ENCODE peak calls at places on chromosomes 7 and 10, in ten cellular contexts. M, L, C, R, X, K, S, W, E and F are unnamed samples.

GRCh38 chr10:5314866-5315265 is 49.9 kb upstream of the UCN3 start:
- DNase-seq in M (no peak), W (no peak), C (no peak), E (no peak), R (no peak), X (no peak), L (no peak), S (no peak), K (no peak), F (no peak)

GRCh38 chr7:76220185-76221057 is 18.7 kb downstream of the SRRM3 start:
- DNase-seq in C (peak), S (peak), W (peak), K (peak), E (no peak), R (peak), X (peak), M (peak), L (no peak), F (peak)

GRCh38 chr7:141511370-141512335 is 39.6 kb upstream of the AGK start:
- DNase-seq in C (no peak), L (no peak), E (peak), K (peak), S (no peak), W (no peak), M (no peak), X (peak), R (no peak), F (peak)

GRCh38 chr7:105887569-105888199 is 11.3 kb upstream of the ATXN7L1 start:
- DNase-seq in R (no peak), L (no peak), M (no peak), W (no peak), E (no peak), X (no peak), S (no peak), C (no peak), K (no peak), F (no peak)

GRCh38 chr7:155122831-155123230 is 52.7 kb downstream of the HTR5A start:
- DNase-seq in S (no peak), R (no peak), M (no peak), E (no peak), L (no peak), X (no peak), K (no peak), C (no peak), W (no peak), F (no peak)

GRCh38 chr7:8605227-8605626 is 171.8 kb downstream of the NXPH1 start:
- DNase-seq in E (no peak), S (no peak), M (no peak), W (no peak), X (no peak), R (no peak), L (no peak), C (no peak), K (no peak), F (no peak)

GRCh38 chr10:1177936-1178335 is 121.8 kb downstream of the WDR37 start:
- DNase-seq in W (no peak), C (no peak), K (no peak), X (no peak), S (no peak), L (no peak), M (peak), E (no peak), R (no peak), F (no peak)

GRCh38 chr7:47304727-47305719 is 276.9 kb downstream of the TNS3 start:
- DNase-seq in X (no peak), C (no peak), R (no peak), L (no peak), M (no peak), W (no peak), K (no peak), S (no peak), E (peak), F (no peak)

GRCh38 chr7:32223721-32224120 is 153.5 kb upstream of the PDE1C start:
- DNase-seq in K (no peak), M (no peak), S (no peak), X (no peak), E (no peak), L (no peak), C (no peak), R (peak), W (no peak), F (peak)

GRCh38 chr10:32940321-32941264 is 17.4 kb downstream of the ITGB1 start:
- DNase-seq in R (no peak), W (no peak), E (no peak), K (no peak), M (no peak), C (no peak), S (peak), L (no peak), X (no peak), F (no peak)

GRCh38 chr7:5424689-5425506 is 1.3 kb upstream of the TNRC18 start:
- DNase-seq in C (peak), M (no peak), E (peak), S (no peak), W (peak), K (peak), R (peak), L (no peak), X (peak), F (no peak)

GRCh38 chr10:6014241-6014761 is 37.0 kb upstream of the IL15RA start:
- DNase-seq in S (peak), C (no peak), M (no peak), X (peak), W (peak), E (peak), L (peak), R (peak), K (peak), F (peak)

GRCh38 chr10:77927343-77928256 is 1.0 kb upstream of the DLG5 start:
- DNase-seq in L (no peak), W (no peak), X (no peak), S (no peak), E (no peak), R (peak), K (no peak), M (no peak), C (peak), F (no peak)

GRCh38 chr7:74017122-74017521 is 10.9 kb upstream of the ELN start:
- DNase-seq in K (no peak), X (no peak), L (no peak), M (no peak), S (no peak), R (no peak), C (no peak), W (no peak), E (no peak), F (no peak)

GRCh38 chr7:1505731-1506550 is 1.8 kb upstream of the INTS1 start:
- DNase-seq in E (no peak), K (no peak), X (no peak), R (peak), M (no peak), L (no peak), W (peak), S (peak), C (no peak), F (no peak)

GRCh38 chr10:107966817-107967216 is 802.3 kb upstream of the SORCS1 start:
- DNase-seq in L (no peak), E (no peak), R (peak), M (no peak), W (no peak), C (no peak), X (no peak), S (no peak), K (peak), F (peak)

GRCh38 chr7:110386006-110386405 is 704.9 kb upstream of the LRRN3 start:
- DNase-seq in C (no peak), R (peak), E (no peak), W (no peak), X (no peak), L (no peak), S (no peak), K (no peak), M (no peak), F (peak)

GRCh38 chr10:119284679-119285096 is 77.3 kb downstream of the GRK5 start:
- DNase-seq in C (peak), W (no peak), E (no peak), X (no peak), R (no peak), S (no peak), L (no peak), K (no peak), M (no peak), F (no peak)

GRCh38 chr10:103919648-103920025 is 1.7 kb upstream of the STN1 start:
- DNase-seq in S (no peak), E (no peak), C (no peak), M (no peak), L (no peak), X (no peak), W (no peak), R (no peak), K (no peak), F (peak)

GRCh38 chr7:112125250-112125649 is 80.9 kb downstream of the DOCK4 start:
- DNase-seq in R (no peak), W (no peak), E (no peak), K (no peak), L (no peak), S (no peak), M (no peak), X (no peak), C (no peak), F (no peak)

DNA sequence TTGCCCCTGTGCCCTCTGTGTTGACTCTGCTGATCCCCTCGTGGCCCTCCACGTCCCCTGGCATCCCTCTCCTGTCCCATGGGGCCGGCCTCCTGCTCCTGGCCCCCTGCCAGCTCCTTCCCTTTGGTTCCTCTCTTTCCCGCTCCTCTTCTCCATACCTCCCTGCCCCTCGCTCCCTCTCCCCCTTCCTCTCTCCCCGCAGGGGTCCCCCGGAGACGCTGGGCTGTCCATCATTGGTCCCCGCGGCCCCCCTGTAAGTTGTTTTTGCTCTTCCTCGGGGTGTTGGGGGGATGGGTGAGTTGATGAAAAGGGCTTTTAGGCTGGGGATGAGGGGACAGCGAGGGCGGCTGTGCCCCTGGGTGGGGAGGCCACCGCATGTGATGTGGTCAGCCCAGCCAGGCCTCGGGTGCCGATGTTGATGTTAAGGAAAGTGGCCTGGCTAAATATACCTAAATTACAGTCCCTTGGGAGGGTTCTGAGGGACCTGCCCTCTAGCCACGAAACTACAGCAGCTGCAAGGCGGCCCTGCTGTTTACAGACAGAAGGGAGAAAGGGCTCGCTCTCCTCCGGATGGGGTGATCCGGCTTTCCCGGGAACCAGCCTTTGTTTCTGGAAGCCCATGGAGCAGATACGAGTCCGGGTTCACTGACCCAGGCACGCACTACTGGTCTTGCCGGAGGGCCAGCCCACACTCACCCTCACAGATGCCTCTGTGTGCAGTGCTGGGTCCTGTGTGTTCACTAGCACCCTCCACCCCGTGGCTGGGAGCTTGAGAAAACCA is 78.8 kb downstream of the COL13A1 start:
- DNase-seq in R (no peak), M (no peak), L (no peak), W (no peak), S (no peak), K (peak), E (no peak), C (peak), X (no peak), F (no peak)
- H3K4me3 ChIP-seq in R (no peak), M (no peak), L (peak), W (no peak), S (no peak), K (no peak), E (no peak), C (no peak), X (no peak), F (no peak)

GRCh38 chr7:158885624-158886023 is 29.3 kb downstream of the DYNC2I1 start:
- DNase-seq in X (peak), R (peak), K (peak), S (peak), L (no peak), W (no peak), E (no peak), M (no peak), C (no peak), F (no peak)
- TF ChIP-seq CTCF in X (peak), R (peak), K (peak), S (peak), L (peak), W (peak), E (peak), M (peak), C (peak), F (peak)

GRCh38 chr10:14536269-14536903 is 205.7 kb upstream of the FRMD4A start:
- DNase-seq in E (no peak), C (no peak), R (no peak), L (no peak), W (no peak), X (no peak), K (no peak), M (no peak), S (no peak), F (no peak)
- H3K4me3 ChIP-seq in E (no peak), C (no peak), R (no peak), L (peak), W (no peak), X (no peak), K (no peak), M (no peak), S (no peak), F (no peak)

GRCh38 chr7:108592633-108593277 is 23.1 kb downstream of the DNAJB9 start:
- DNase-seq in R (peak), W (no peak), L (no peak), C (no peak), E (no peak), S (peak), X (peak), M (peak), K (peak), F (peak)
- TF ChIP-seq CTCF in R (peak), W (no peak), L (no peak), C (no peak), E (peak), S (no peak), X (peak), M (peak), K (peak), F (peak)